ENCODE peak calls at places on chromosomes 5 and 9, in eight cellular contexts. D, P, I, U, A, T, Z and Y are unnamed samples.

GRCh38 chr5:38541174-38541724 is 15.2 kb downstream of the LIFR start:
- DNase-seq in U (no peak), Z (no peak), I (no peak), D (no peak), T (no peak), P (no peak), A (no peak), Y (no peak)

GRCh38 chr9:16333697-16334096 is 536.8 kb downstream of the BNC2 start:
- DNase-seq in Z (no peak), U (no peak), T (no peak), D (no peak), I (no peak), A (peak; percentile 48), P (no peak), Y (no peak)

GRCh38 chr5:136598901-136599300 is 233.6 kb upstream of the TRPC7 start:
- DNase-seq in A (no peak), P (no peak), U (no peak), D (no peak), Z (no peak), T (no peak), I (no peak), Y (no peak)

GRCh38 chr5:135356522-135357318 is 42.3 kb downstream of the MACROH2A1 start:
- DNase-seq in Z (no peak), A (peak; percentile 80), T (peak; percentile 67), U (no peak), P (peak; percentile 85), I (peak; percentile 90), D (no peak), Y (no peak)

GRCh38 chr9:91978739-91979414 is 28.8 kb upstream of the ROR2 start:
- DNase-seq in A (peak; percentile 95), T (peak; percentile 56), I (no peak), Z (peak; percentile 71), D (no peak), P (peak; percentile 91), U (peak; percentile 27), Y (peak; percentile 14)

GRCh38 chr5:116038817-116039216 is 6.5 kb downstream of the ARL14EPL start:
- DNase-seq in Z (no peak), P (no peak), U (peak; percentile 50), T (no peak), I (no peak), A (no peak), D (no peak), Y (no peak)

GRCh38 chr5:69335341-69335975 is 2.9 kb upstream of the CCDC125 start:
- DNase-seq in T (no peak), A (no peak), I (no peak), D (no peak), Z (no peak), P (peak; percentile 14), U (no peak), Y (no peak)

GRCh38 chr9:36137392-36138004 is 965 bp downstream of the GLIPR2 start:
- DNase-seq in Z (peak; percentile 27), T (peak; percentile 5), A (peak; percentile 31), D (peak; percentile 68), U (no peak), I (no peak), P (peak; percentile 25), Y (no peak)

GRCh38 chr5:42944989-42945388 is 95.1 kb downstream of the ANXA2R start:
- DNase-seq in Z (no peak), A (peak; percentile 92), U (no peak), P (peak; percentile 94), D (no peak), T (no peak), I (no peak), Y (no peak)

GRCh38 chr5:158716668-158717067 is 383.0 kb downstream of the EBF1 start:
- DNase-seq in U (no peak), P (no peak), T (peak; percentile 44), Z (peak; percentile 61), I (no peak), A (no peak), D (no peak), Y (no peak)

GRCh38 chr5:110716247-110717245 is 9.9 kb downstream of the TMEM232 start:
- DNase-seq in T (no peak), A (no peak), Z (no peak), I (no peak), P (no peak), D (no peak), U (no peak), Y (no peak)

GRCh38 chr5:54774281-54775171 is 210.9 kb downstream of the ESM1 start:
- DNase-seq in Z (no peak), T (no peak), I (peak; percentile 74), U (no peak), A (peak; percentile 76), P (peak; percentile 68), D (no peak), Y (no peak)

GRCh38 chr9:3525088-3525835 is 539 bp downstream of the RFX3 start:
- DNase-seq in I (peak; percentile 83), T (peak; percentile 63), U (no peak), P (peak; percentile 7), A (no peak), D (no peak), Z (peak; percentile 73), Y (no peak)
- TF ChIP-seq CTCF in I (no peak), T (no peak), U (no peak), P (no peak), A (no peak), D (no peak), Z (no peak), Y (no peak)

GRCh38 chr5:180119031-180119885 is 47.7 kb upstream of the RNF130 start:
- DNase-seq in P (no peak), U (no peak), I (peak; percentile 59), D (no peak), Z (no peak), A (no peak), T (no peak), Y (no peak)
- TF ChIP-seq CTCF in P (no peak), U (no peak), I (no peak), D (no peak), Z (no peak), A (no peak), T (no peak), Y (no peak)

DNA sequence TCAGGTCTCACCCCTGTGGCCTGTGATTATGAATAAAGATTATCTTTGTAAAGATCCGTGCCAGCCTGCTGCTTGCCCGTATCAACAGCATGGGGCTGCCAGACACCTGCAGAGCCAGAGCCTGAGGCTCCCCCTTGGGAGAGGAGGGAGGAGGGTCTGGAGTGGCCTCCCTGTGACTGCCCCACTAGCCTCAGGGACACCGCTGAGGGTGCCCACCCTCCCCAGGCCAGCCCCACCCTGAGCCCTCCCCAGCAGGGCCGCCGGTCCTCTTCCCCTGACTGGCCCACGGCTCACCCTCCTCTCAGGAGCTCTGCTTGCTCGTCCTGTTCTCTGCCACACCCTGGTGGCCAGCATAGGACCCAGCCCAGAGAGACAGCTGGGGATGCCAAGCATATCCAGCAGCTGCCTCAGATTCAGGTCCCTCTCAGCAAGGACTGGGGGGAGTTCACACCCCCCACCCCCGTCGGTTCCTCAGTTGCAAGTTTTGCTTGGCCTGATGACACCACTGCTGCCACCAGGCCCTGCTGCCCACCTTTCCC is 1.9 kb downstream of the SSNA1 start:
- DNase-seq in T (no peak), A (no peak), U (no peak), I (no peak), Z (no peak), P (no peak), D (no peak), Y (no peak)
- TF ChIP-seq CTCF in T (no peak), A (no peak), U (no peak), I (no peak), Z (no peak), P (no peak), D (no peak), Y (no peak)

GRCh38 chr5:77218263-77218662 is 7.8 kb downstream of the PDE8B start:
- DNase-seq in I (no peak), D (no peak), U (no peak), T (peak; percentile 11), A (no peak), P (no peak), Z (peak; percentile 24), Y (no peak)
- TF ChIP-seq CTCF in I (no peak), D (peak; percentile 54), U (peak; percentile 23), T (peak; percentile 28), A (peak; percentile 28), P (peak; percentile 17), Z (peak; percentile 29), Y (peak; percentile 49)

GRCh38 chr9:76219555-76220151 is 174.6 kb downstream of the RFK start:
- DNase-seq in I (no peak), Z (peak; percentile 16), D (no peak), T (no peak), U (no peak), P (peak; percentile 44), A (no peak), Y (no peak)
- TF ChIP-seq CTCF in I (no peak), Z (peak; percentile 51), D (peak; percentile 59), T (peak; percentile 51), U (no peak), P (peak; percentile 59), A (no peak), Y (peak; percentile 40)

GRCh38 chr5:141258464-141258863 is 13.3 kb downstream of the PCDHB15 start:
- DNase-seq in I (no peak), A (no peak), U (no peak), Z (no peak), P (no peak), D (no peak), T (no peak), Y (no peak)

GRCh38 chr5:141261238-141261546 is 16.0 kb downstream of the PCDHB15 start:
- DNase-seq in Z (no peak), A (no peak), P (no peak), T (no peak), U (no peak), I (no peak), D (no peak), Y (no peak)

GRCh38 chr5:141258948-141259347 is 13.8 kb downstream of the PCDHB15 start:
- DNase-seq in T (no peak), D (no peak), I (no peak), P (no peak), A (no peak), U (no peak), Z (no peak), Y (no peak)

GRCh38 chr5:141260458-141261237 is 15.5 kb downstream of the PCDHB15 start:
- DNase-seq in D (no peak), A (no peak), U (no peak), Z (peak; percentile 11), P (peak; percentile 12), I (no peak), T (peak; percentile 3), Y (no peak)
- TF ChIP-seq CTCF in D (no peak), A (no peak), U (no peak), Z (no peak), P (no peak), I (no peak), T (no peak), Y (no peak)

GRCh38 chr5:160479926-160480325 is 58.3 kb downstream of the PTTG1 start:
- DNase-seq in I (no peak), D (no peak), U (no peak), Z (no peak), A (peak; percentile 82), T (no peak), P (peak; percentile 57), Y (no peak)
- TF ChIP-seq CTCF in I (no peak), D (no peak), U (no peak), Z (no peak), A (no peak), T (no peak), P (no peak), Y (no peak)